ENCODE peak calls at places on chromosomes 1 and 21, in eight cellular contexts. H is IMR-90; E is fibroblast of lung; I is stomach; X is mucosa of descending colon; Q is CD8-positive, alpha-beta memory T cell; W is colonic mucosa; S is left ventricle myocardium inferior. Y is an unnamed sample.

GRCh38 chr21:43021756-43022600 is 47.6 kb downstream of the PKNOX1 start:
- DNase-seq in I (no peak), Q (no peak), H (no peak), E (no peak), X (no peak), W (no peak), S (no peak), Y (no peak)

GRCh38 chr1:12145616-12146342 is 21.0 kb upstream of the TNFRSF1B start:
- DNase-seq in H (no peak), I (no peak), W (no peak), X (no peak), Q (no peak), S (no peak), E (no peak), Y (no peak)

GRCh38 chr1:235683653-235684052 is 34.1 kb upstream of the GNG4 start:
- DNase-seq in H (peak; percentile 24), E (no peak), Q (no peak), X (no peak), W (no peak), I (no peak), S (no peak), Y (no peak)

GRCh38 chr1:9844106-9844505 is 20.3 kb upstream of the CLSTN1 start:
- DNase-seq in S (no peak), X (peak; percentile 48), Q (no peak), W (no peak), E (no peak), I (no peak), H (no peak), Y (no peak)

GRCh38 chr1:22673486-22674409 is 20.7 kb downstream of the C1QB start:
- DNase-seq in E (peak; percentile 49), Q (no peak), H (peak; percentile 74), W (peak; percentile 84), I (peak; percentile 48), S (peak; percentile 41), X (no peak), Y (peak; percentile 67)

GRCh38 chr1:203178083-203178482 is 2.5 kb upstream of the MYBPH start:
- DNase-seq in S (no peak), X (no peak), I (no peak), Q (no peak), E (peak; percentile 38), W (no peak), H (peak; percentile 20), Y (peak; percentile 79)

GRCh38 chr1:162854245-162854860 is 6.6 kb downstream of the CCDC190 start:
- DNase-seq in X (no peak), Q (peak; percentile 13), E (peak; percentile 82), S (peak; percentile 24), H (peak; percentile 82), W (peak; percentile 69), I (peak; percentile 76), Y (peak; percentile 83)

GRCh38 chr1:152777510-152778137 is 2.7 kb downstream of the LCE1F start:
- DNase-seq in S (no peak), E (no peak), X (no peak), I (no peak), H (no peak), W (no peak), Q (no peak), Y (peak; percentile 50)

GRCh38 chr1:212665241-212666115 is 34.2 kb downstream of the BATF3 start:
- DNase-seq in I (peak; percentile 83), Q (peak; percentile 72), E (peak; percentile 76), H (peak; percentile 77), W (peak; percentile 82), X (peak; percentile 82), S (peak; percentile 83), Y (peak; percentile 84)

GRCh38 chr1:211625040-211625439 is 46.1 kb upstream of the SLC30A1 start:
- DNase-seq in I (no peak), X (no peak), S (no peak), Q (peak; percentile 6), H (peak; percentile 51), E (peak; percentile 27), W (no peak), Y (peak; percentile 71)

GRCh38 chr1:22111620-22112019 is 31.3 kb downstream of the WNT4 start:
- DNase-seq in H (peak; percentile 72), Q (no peak), I (no peak), W (no peak), S (no peak), E (peak; percentile 70), X (no peak), Y (no peak)

GRCh38 chr1:213979751-213980605 is 7.8 kb upstream of the PROX1 start:
- DNase-seq in I (no peak), X (no peak), W (no peak), E (no peak), Q (no peak), H (no peak), S (no peak), Y (no peak)

GRCh38 chr1:198575715-198576641 is 35.5 kb upstream of the ATP6V1G3 start:
- DNase-seq in S (no peak), E (peak; percentile 58), I (no peak), H (peak; percentile 24), X (no peak), W (no peak), Q (no peak), Y (no peak)

GRCh38 chr1:209800984-209801834 is 4.7 kb downstream of the IRF6 start:
- DNase-seq in I (peak; percentile 40), X (no peak), E (peak; percentile 66), Q (no peak), W (no peak), H (peak; percentile 42), S (peak; percentile 42), Y (no peak)

GRCh38 chr1:55848906-55849305 is 633.7 kb upstream of the USP24 start:
- DNase-seq in S (no peak), W (no peak), Q (no peak), X (no peak), I (no peak), E (peak; percentile 34), H (peak; percentile 73), Y (no peak)

GRCh38 chr1:212630159-212630900 is 21.8 kb downstream of the ATF3 start:
- DNase-seq in H (no peak), W (peak; percentile 61), I (peak; percentile 68), S (peak; percentile 54), E (peak; percentile 40), X (peak; percentile 66), Q (peak; percentile 39), Y (peak; percentile 87)

GRCh38 chr1:53246261-53247134 is 8.2 kb upstream of the MAGOH start:
- DNase-seq in I (no peak), H (peak; percentile 98), W (no peak), E (peak; percentile 88), S (no peak), X (no peak), Q (no peak), Y (no peak)

GRCh38 chr1:218361298-218362065 is 16.3 kb downstream of the TGFB2 start:
- DNase-seq in X (no peak), H (peak; percentile 80), E (peak; percentile 51), I (no peak), W (no peak), Q (no peak), S (no peak), Y (no peak)

GRCh38 chr1:15933684-15934083 is 42.2 kb downstream of the ZBTB17 start:
- DNase-seq in Q (no peak), W (no peak), X (no peak), E (no peak), I (no peak), S (no peak), H (no peak), Y (no peak)
- H3K36me3 ChIP-seq in Q (peaks cover 66% of the 10 kb centered on the region), W (peaks cover 12% of the 10 kb centered on the region), X (peaks cover 13% of the 10 kb centered on the region), E (peaks cover 16% of the 10 kb centered on the region), I (peaks cover 86% of the 10 kb centered on the region), S (peaks cover 100% of the 10 kb centered on the region), H (peaks cover 71% of the 10 kb centered on the region), Y (peaks cover 5% of the 10 kb centered on the region)

DNA sequence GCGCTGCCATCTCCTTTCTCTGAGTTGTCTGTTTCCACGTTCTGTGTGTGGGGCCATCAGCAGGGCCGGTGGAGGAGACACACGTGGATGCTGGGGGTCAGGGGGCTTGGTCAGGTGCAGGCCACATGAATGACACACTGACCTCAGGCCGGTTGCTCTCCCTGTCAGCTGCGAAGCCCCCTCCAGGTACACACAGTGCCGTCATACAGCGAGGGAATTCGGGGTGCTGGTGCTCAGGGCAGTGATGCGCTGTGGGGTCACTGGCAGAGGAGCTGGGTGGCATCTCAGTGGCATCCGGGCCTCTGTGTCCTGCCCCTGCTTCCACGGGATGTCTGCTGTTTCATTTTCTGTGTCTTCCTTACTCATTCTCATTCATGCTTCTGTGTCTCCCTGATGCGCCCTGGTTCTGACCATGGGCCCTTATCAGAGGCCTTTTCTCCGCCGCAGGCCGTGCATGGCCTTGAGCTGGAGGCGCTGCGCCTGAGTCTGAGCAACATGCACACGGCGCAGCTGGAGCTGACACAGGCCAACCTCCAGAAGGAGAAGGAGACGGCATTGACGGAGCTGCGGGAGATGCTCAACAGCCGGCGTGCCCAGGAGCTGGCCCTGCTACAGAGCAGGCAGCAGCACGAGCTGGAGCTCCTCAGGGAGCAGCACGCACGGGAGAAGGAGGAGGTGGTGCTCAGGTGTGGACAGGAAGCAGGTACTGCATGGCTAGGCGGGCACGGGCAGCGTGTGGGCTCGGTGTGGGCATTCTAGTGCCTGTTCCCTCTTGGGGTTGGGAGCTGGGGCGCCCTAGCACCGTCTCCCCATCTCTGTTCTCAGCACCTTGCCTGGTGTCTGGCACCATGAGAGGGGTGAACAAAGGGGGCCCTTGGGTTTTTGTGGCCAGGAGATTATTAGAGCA is 22.6 kb downstream of the PCNT start:
- DNase-seq in X (no peak), Q (no peak), W (no peak), H (no peak), I (no peak), E (no peak), S (no peak), Y (no peak)
- H3K36me3 ChIP-seq in X (no peaks in the 10 kb centered on the region), Q (peaks cover 34% of the 10 kb centered on the region), W (peaks cover 18% of the 10 kb centered on the region), H (peaks cover 48% of the 10 kb centered on the region), I (peaks cover 53% of the 10 kb centered on the region), E (peaks cover 24% of the 10 kb centered on the region), S (peaks cover 56% of the 10 kb centered on the region), Y (peaks cover 26% of the 10 kb centered on the region)

DNA sequence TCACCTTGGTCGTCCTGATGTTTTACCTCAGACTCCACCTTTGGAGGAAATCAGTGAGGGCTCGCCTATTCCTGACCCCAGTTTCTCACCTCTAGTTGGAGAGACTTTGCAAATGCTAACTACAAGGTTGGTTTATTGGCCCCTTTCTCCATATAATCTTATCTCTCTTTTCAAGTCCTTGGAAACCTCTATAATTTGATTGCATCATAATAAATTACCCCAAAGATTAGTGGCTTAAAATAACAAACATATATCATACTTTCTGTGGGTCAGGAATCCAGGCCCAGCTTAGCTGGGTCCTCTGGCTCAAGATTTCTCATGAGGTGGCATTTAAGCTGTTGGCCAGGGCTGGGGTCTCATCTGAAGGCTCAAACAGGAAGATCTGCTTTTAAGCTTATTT is 12.1 kb upstream of the PSMD4 start:
- DNase-seq in I (no peak), Q (no peak), S (no peak), X (no peak), H (no peak), W (no peak), E (no peak), Y (no peak)
- H3K36me3 ChIP-seq in I (peaks cover 73% of the 10 kb centered on the region), Q (peaks cover 59% of the 10 kb centered on the region), S (peaks cover 100% of the 10 kb centered on the region), X (peaks cover 8% of the 10 kb centered on the region), H (peaks cover 57% of the 10 kb centered on the region), W (peaks cover 26% of the 10 kb centered on the region), E (peaks cover 18% of the 10 kb centered on the region), Y (peaks cover 64% of the 10 kb centered on the region)

DNA sequence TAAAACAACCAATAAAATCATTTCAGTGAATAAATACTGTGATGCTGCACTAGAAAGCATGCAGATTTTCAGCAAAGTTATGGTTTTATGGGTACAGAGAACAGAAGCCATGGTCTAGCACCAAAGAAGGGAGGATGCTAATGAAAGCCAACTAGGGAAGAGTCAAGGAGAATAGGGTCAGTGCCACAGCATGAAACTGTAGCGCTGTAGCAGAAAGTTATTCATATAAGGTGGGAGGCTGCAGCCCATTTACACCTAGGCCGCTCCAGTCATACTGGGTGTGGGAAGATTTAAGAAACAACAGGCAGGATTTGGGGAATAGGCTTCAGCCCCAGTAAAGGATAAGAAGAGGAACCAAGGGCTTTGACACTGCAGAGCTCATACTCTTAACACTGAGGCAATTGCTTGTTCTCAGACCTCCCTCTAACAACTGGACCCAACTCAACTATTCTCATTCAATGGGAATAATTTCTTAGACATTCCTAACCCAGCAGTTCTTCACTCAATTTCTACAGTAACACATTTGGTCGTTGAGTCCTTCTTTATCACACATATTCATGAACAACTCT is 4.4 kb downstream of the IFI16 start:
- DNase-seq in W (no peak), X (no peak), Q (no peak), I (no peak), E (no peak), H (no peak), S (no peak), Y (no peak)
- H3K36me3 ChIP-seq in W (no peaks in the 10 kb centered on the region), X (no peaks in the 10 kb centered on the region), Q (peaks cover 35% of the 10 kb centered on the region), I (peaks cover 9% of the 10 kb centered on the region), E (peaks cover 8% of the 10 kb centered on the region), H (peaks cover 25% of the 10 kb centered on the region), S (peaks cover 38% of the 10 kb centered on the region), Y (no peaks in the 10 kb centered on the region)